ENCODE peak calls at places on chromosomes 16 and 17, in four cellular contexts. N is heart right ventricle; T is fibroblast of lung; D is CD8-positive, alpha-beta T cell. W is an unnamed sample.

GRCh38 chr17:70251704-70252103 is 82.4 kb downstream of the KCNJ2 start:
- DNase-seq in D (no peak), N (no peak), T (peak; percentile 74), W (peak; percentile 43)

GRCh38 chr16:73183678-73184092 is 135.8 kb upstream of the ZFHX3 start:
- DNase-seq in D (no peak), N (no peak), T (no peak), W (peak; percentile 84)

GRCh38 chr16:12006637-12007036 is 30.1 kb downstream of the SNX29 start:
- DNase-seq in N (no peak), T (no peak), D (no peak), W (no peak)

GRCh38 chr17:37273419-37274051 is 102.2 kb upstream of the C17orf78 start:
- DNase-seq in N (no peak), D (no peak), T (peak; percentile 18), W (peak; percentile 62)

GRCh38 chr16:49834496-49835009 is 21.4 kb downstream of the ZNF423 start:
- DNase-seq in D (no peak), N (peak; percentile 64), T (no peak), W (peak; percentile 79)

GRCh38 chr16:86343111-86343642 is 167.2 kb upstream of the FOXF1 start:
- DNase-seq in N (peak; percentile 48), D (no peak), T (peak; percentile 83), W (no peak)

GRCh38 chr16:78505544-78506371 is 406.3 kb downstream of the WWOX start:
- DNase-seq in N (peak; percentile 77), T (peak; percentile 25), D (no peak), W (no peak)

GRCh38 chr17:65160507-65160906 is 23.3 kb downstream of the RGS9 start:
- DNase-seq in T (no peak), D (no peak), N (no peak), W (no peak)

GRCh38 chr16:86991679-86992078 is 325.5 kb downstream of the C16orf95 start:
- DNase-seq in T (peak; percentile 78), N (no peak), D (no peak), W (no peak)

GRCh38 chr17:81541123-81541522 is 11.0 kb downstream of the FAAP100 start:
- DNase-seq in T (no peak), N (no peak), D (no peak), W (no peak)

GRCh38 chr17:62119373-62119772 is 54.3 kb upstream of the MED13 start:
- DNase-seq in N (no peak), D (no peak), T (no peak), W (no peak)

GRCh38 chr16:71807905-71808592 is 585 bp downstream of the AP1G1 start:
- DNase-seq in N (no peak), T (peak; percentile 38), D (no peak), W (peak; percentile 11)

GRCh38 chr17:57130708-57131461 is 45.8 kb downstream of the AKAP1 start:
- DNase-seq in N (peak; percentile 88), D (peak; percentile 82), T (peak; percentile 49), W (peak; percentile 84)

GRCh38 chr17:49216953-49217650 is 6.6 kb downstream of the ABI3 start:
- DNase-seq in D (no peak), T (no peak), N (peak; percentile 65), W (no peak)

GRCh38 chr17:59466943-59467801 is 98.2 kb upstream of the DHX40 start:
- DNase-seq in N (no peak), D (no peak), T (no peak), W (no peak)

GRCh38 chr16:29850998-29851397 is 12.0 kb downstream of the CDIPT start:
- DNase-seq in N (no peak), T (no peak), D (no peak), W (no peak)

GRCh38 chr17:14301279-14301760 is 439 bp downstream of the HS3ST3B1 start:
- DNase-seq in N (no peak), T (peak; percentile 42), D (peak; percentile 39), W (no peak)

GRCh38 chr17:60224064-60224463 is 74.3 kb downstream of the CA4 start:
- DNase-seq in N (no peak), T (no peak), D (no peak), W (no peak)

GRCh38 chr16:75052481-75053211 is 53.8 kb downstream of the ZNRF1 start:
- DNase-seq in D (no peak), T (no peak), N (no peak), W (no peak)

GRCh38 chr17:31144427-31144826 is 49.6 kb downstream of the NF1 start:
- DNase-seq in N (no peak), D (no peak), T (no peak), W (no peak)

GRCh38 chr17:6430769-6431168 is 4.2 kb downstream of the AIPL1 start:
- DNase-seq in N (no peak), D (no peak), T (no peak), W (no peak)

GRCh38 chr17:50209472-50210248 is 8.2 kb upstream of the COL1A1 start:
- DNase-seq in D (peak; percentile 14), N (peak; percentile 89), T (peak; percentile 100), W (peak; percentile 84)

GRCh38 chr17:58329035-58329807 is 626 bp upstream of the TSPOAP1 start:
- DNase-seq in T (no peak), D (peak; percentile 75), N (no peak), W (peak; percentile 25)

GRCh38 chr16:31474173-31474714 is 2.3 kb downstream of the TGFB1I1 start:
- DNase-seq in T (peak; percentile 95), D (no peak), N (no peak), W (no peak)

GRCh38 chr17:77507116-77507885 is 366.5 kb downstream of the SEC14L1 start:
- DNase-seq in T (no peak), D (no peak), N (no peak), W (peak; percentile 14)

GRCh38 chr16:51621610-51622009 is 470.5 kb upstream of the SALL1 start:
- DNase-seq in T (peak; percentile 22), N (no peak), D (no peak), W (no peak)

GRCh38 chr16:13873835-13874438 is 46.0 kb upstream of the ERCC4 start:
- DNase-seq in D (no peak), T (peak; percentile 7), N (no peak), W (peak; percentile 49)

GRCh38 chr17:36921131-36921851 is 16.0 kb upstream of the LHX1 start:
- DNase-seq in N (no peak), T (peak; percentile 82), D (no peak), W (peak; percentile 62)

GRCh38 chr17:46964315-46965265 is 14.5 kb downstream of the RPRML start:
- DNase-seq in T (peak; percentile 32), D (no peak), N (no peak), W (peak; percentile 69)

GRCh38 chr17:45345554-45346254 is 28.9 kb upstream of the MAP3K14 start:
- DNase-seq in D (no peak), N (peak; percentile 35), T (peak; percentile 70), W (no peak)

GRCh38 chr17:78330570-78331224 is 29.2 kb downstream of the SOCS3 start:
- DNase-seq in T (peak; percentile 67), N (no peak), D (no peak), W (no peak)

GRCh38 chr17:64036198-64036922 is 15.9 kb upstream of the ICAM2 start:
- DNase-seq in D (no peak), N (no peak), T (no peak), W (no peak)

GRCh38 chr17:1108810-1109605 is 70.8 kb downstream of the ABR start:
- DNase-seq in N (peak; percentile 68), T (peak; percentile 59), D (peak; percentile 69), W (peak; percentile 75)

GRCh38 chr16:88876942-88877526 is 10.6 kb upstream of the PABPN1L start:
- DNase-seq in D (no peak), T (no peak), N (no peak), W (no peak)

GRCh38 chr16:88877564-88878289 is 11.3 kb upstream of the PABPN1L start:
- DNase-seq in D (no peak), T (no peak), N (no peak), W (no peak)

GRCh38 chr16:88878356-88878755 is 11.9 kb upstream of the PABPN1L start:
- DNase-seq in N (no peak), T (no peak), D (no peak), W (no peak)

GRCh38 chr16:88874938-88875599 is 8.6 kb upstream of the PABPN1L start:
- DNase-seq in N (no peak), T (no peak), D (no peak), W (no peak)

DNA sequence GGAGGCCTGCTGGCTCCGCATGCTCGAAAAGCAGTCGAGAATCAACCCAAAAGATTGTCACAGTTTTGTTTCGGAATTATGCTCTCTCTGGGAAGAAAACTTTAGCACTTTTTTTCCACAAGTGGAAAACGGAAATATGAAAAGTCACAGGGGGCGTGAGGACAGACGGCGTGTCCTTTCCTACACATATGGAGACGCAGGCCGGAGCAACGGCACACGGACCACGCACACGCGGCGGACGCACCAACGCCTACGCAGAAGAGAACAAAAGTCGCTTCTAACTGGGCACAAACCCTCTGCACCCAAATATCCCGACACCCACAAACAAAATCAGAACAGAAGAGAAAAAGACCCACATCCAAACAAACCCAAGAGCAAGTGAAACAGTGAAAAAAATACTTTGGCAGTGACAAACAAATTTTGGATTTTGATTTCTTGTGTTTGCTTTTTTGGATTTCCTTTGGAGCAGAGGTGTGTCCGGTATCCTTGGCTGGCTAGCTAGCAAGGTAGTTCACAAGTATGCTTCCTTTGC is 9.3 kb upstream of the PABPN1L start:
- DNase-seq in N (no peak), T (no peak), D (no peak), W (no peak)
- H3K4me1 ChIP-seq in N (no peaks in the 10 kb centered on the region), T (no peaks in the 10 kb centered on the region), D (no peaks in the 10 kb centered on the region), W (peaks cover 13% of the 10 kb centered on the region)

DNA sequence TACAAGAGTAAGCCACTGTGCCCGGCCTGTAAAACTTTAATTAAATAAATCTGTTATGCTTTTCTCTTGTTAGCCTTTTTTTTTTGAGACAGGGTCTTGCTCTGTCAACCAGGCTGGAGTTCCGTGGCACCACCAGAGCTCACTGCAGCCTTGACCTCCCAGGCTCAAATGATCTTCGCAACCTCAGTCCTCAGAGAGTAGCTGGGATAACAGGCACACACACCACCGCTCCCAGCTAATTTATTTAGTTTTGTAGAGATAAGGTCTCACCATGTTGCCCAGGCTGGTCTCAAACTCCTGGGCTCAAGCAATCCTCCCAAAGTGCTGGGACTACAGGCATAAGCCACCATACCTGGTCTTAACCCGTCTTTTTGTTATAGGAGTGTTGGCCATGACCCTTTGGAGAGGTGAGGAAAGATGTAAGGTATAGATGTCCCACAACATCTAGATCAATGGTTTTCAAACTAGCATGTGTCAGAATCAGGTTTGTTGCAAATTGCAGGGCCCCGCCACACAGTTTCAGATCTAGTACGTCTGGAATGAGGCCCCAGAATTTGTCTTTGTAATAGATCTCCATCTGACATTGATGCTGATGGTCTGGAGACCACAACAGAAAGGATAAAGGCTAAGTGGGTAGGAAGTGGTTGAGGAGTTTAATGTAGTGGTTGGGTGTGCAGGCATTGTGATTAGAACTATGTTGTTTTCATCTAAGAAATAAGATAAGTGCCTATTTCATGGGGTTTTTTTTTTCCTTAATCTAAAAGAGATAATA is 4.3 kb upstream of the GGA2 start:
- DNase-seq in T (no peak), N (no peak), D (peak; percentile 34), W (no peak)
- H3K27ac ChIP-seq in T (no peak overlapping the region), N (no peak overlapping the region), D (no peak overlapping the region), W (no peak overlapping the region)

DNA sequence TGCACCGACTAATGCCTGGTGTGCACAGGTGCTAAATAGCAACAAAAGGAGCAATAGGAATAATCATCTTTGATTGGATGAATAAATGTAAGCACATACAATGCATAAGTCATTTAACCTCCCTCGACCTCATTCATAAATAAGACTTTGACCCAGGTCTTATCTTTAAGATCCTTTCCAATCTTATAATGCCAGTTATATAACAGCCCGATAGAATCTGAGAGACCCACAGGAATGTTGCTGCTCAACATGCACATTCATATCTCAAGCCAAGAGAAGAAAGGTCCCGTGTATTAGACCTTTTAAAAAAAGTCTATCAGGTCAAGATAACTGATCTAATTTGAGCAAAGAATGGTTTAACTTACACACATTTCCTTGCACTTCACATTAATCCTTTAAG is 146.8 kb upstream of the SOX9 start:
- DNase-seq in D (no peak), T (no peak), N (no peak), W (no peak)
- H3K4me1 ChIP-seq in D (no peaks in the 10 kb centered on the region), T (peaks cover 9% of the 10 kb centered on the region), N (peaks cover 3% of the 10 kb centered on the region), W (no peaks in the 10 kb centered on the region)

GRCh38 chr17:43598359-43599045 is 52.4 kb upstream of the ETV4 start:
- DNase-seq in D (no peak), N (no peak), T (no peak), W (no peak)
- H3K27ac ChIP-seq in D (no peak overlapping the region), N (peak overlapping the region; percentile 50), T (no peak overlapping the region), W (no peak overlapping the region)

W was measured in cardiac muscle cell.